ENCODE peak calls at places on chromosome 3, in six cellular contexts. One of them, this sample, is unnamed.

GRCh38 chr3:124558898-124559649 is 171.2 kb upstream of the UMPS start:
- DNase-seq in kidney: peak; percentile 95
- DNase-seq in mammary epithelial cell: peak; percentile 77
- DNase-seq in right lobe of liver: peak; percentile 58
- DNase-seq in AG04450: peak; percentile 86
- DNase-seq in WERI-Rb-1: peak; percentile 76
- DNase-seq in this sample: peak; percentile 95

GRCh38 chr3:39443530-39443929 is 23.9 kb upstream of the MOBP start:
- DNase-seq in AG04450: no peak
- DNase-seq in kidney: no peak
- DNase-seq in WERI-Rb-1: peak; percentile 40
- DNase-seq in mammary epithelial cell: no peak
- DNase-seq in right lobe of liver: no peak
- DNase-seq in this sample: no peak

GRCh38 chr3:11238880-11239279 is 33.3 kb upstream of the ATG7 start:
- DNase-seq in kidney: no peak
- DNase-seq in right lobe of liver: no peak
- DNase-seq in mammary epithelial cell: peak; percentile 93
- DNase-seq in WERI-Rb-1: no peak
- DNase-seq in AG04450: peak; percentile 69
- DNase-seq in this sample: no peak

GRCh38 chr3:85255954-85256353 is 297.2 kb downstream of the CADM2 start:
- DNase-seq in right lobe of liver: no peak
- DNase-seq in AG04450: no peak
- DNase-seq in WERI-Rb-1: no peak
- DNase-seq in mammary epithelial cell: no peak
- DNase-seq in kidney: no peak
- DNase-seq in this sample: no peak

GRCh38 chr3:55449527-55449926 is 37.6 kb downstream of the WNT5A start:
- DNase-seq in right lobe of liver: no peak
- DNase-seq in kidney: no peak
- DNase-seq in mammary epithelial cell: no peak
- DNase-seq in WERI-Rb-1: no peak
- DNase-seq in AG04450: no peak
- DNase-seq in this sample: no peak

GRCh38 chr3:107116251-107116650 is 261.0 kb upstream of the CCDC54 start:
- DNase-seq in kidney: no peak
- DNase-seq in WERI-Rb-1: no peak
- DNase-seq in AG04450: no peak
- DNase-seq in mammary epithelial cell: no peak
- DNase-seq in right lobe of liver: no peak
- DNase-seq in this sample: no peak

GRCh38 chr3:64289622-64290021 is 64.4 kb upstream of the PRICKLE2 start:
- DNase-seq in kidney: no peak
- DNase-seq in right lobe of liver: no peak
- DNase-seq in WERI-Rb-1: no peak
- DNase-seq in mammary epithelial cell: no peak
- DNase-seq in AG04450: no peak
- DNase-seq in this sample: no peak

GRCh38 chr3:114364806-114365205 is 71.0 kb downstream of the TIGIT start:
- DNase-seq in kidney: no peak
- DNase-seq in AG04450: no peak
- DNase-seq in WERI-Rb-1: no peak
- DNase-seq in right lobe of liver: no peak
- DNase-seq in mammary epithelial cell: no peak
- DNase-seq in this sample: no peak

GRCh38 chr3:71514621-71515020 is 68.9 kb downstream of the FOXP1 start:
- DNase-seq in WERI-Rb-1: no peak
- DNase-seq in right lobe of liver: no peak
- DNase-seq in AG04450: no peak
- DNase-seq in kidney: no peak
- DNase-seq in mammary epithelial cell: peak; percentile 66
- DNase-seq in this sample: no peak

GRCh38 chr3:26574766-26575165 is 47.8 kb upstream of the LRRC3B start:
- DNase-seq in mammary epithelial cell: no peak
- DNase-seq in right lobe of liver: no peak
- DNase-seq in WERI-Rb-1: no peak
- DNase-seq in kidney: no peak
- DNase-seq in AG04450: no peak
- DNase-seq in this sample: no peak

GRCh38 chr3:187753516-187753915 is 8.2 kb upstream of the BCL6 start:
- DNase-seq in right lobe of liver: no peak
- DNase-seq in kidney: no peak
- DNase-seq in AG04450: no peak
- DNase-seq in WERI-Rb-1: no peak
- DNase-seq in mammary epithelial cell: no peak
- DNase-seq in this sample: no peak

GRCh38 chr3:192655627-192656026 is 71.7 kb downstream of the FGF12 start:
- DNase-seq in right lobe of liver: no peak
- DNase-seq in AG04450: no peak
- DNase-seq in WERI-Rb-1: no peak
- DNase-seq in kidney: no peak
- DNase-seq in mammary epithelial cell: no peak
- DNase-seq in this sample: no peak

GRCh38 chr3:135012101-135012500 is 217.0 kb downstream of the EPHB1 start:
- DNase-seq in WERI-Rb-1: no peak
- DNase-seq in right lobe of liver: no peak
- DNase-seq in mammary epithelial cell: no peak
- DNase-seq in AG04450: no peak
- DNase-seq in kidney: no peak
- DNase-seq in this sample: peak; percentile 75

GRCh38 chr3:14415501-14415900 is 13.1 kb downstream of the SLC6A6 start:
- DNase-seq in right lobe of liver: no peak
- DNase-seq in WERI-Rb-1: no peak
- DNase-seq in mammary epithelial cell: peak; percentile 25
- DNase-seq in kidney: no peak
- DNase-seq in AG04450: no peak
- DNase-seq in this sample: no peak

GRCh38 chr3:86180696-86181095 is 810.3 kb downstream of the VGLL3 start:
- DNase-seq in AG04450: no peak
- DNase-seq in mammary epithelial cell: peak; percentile 1
- DNase-seq in WERI-Rb-1: peak; percentile 25
- DNase-seq in right lobe of liver: no peak
- DNase-seq in kidney: no peak
- DNase-seq in this sample: no peak

GRCh38 chr3:160027541-160028195 is 39.0 kb downstream of the IL12A start:
- DNase-seq in right lobe of liver: no peak
- DNase-seq in mammary epithelial cell: peak; percentile 75
- DNase-seq in WERI-Rb-1: no peak
- DNase-seq in kidney: no peak
- DNase-seq in AG04450: peak; percentile 62
- DNase-seq in this sample: no peak

GRCh38 chr3:48561045-48561736 is 2.4 kb downstream of the UCN2 start:
- DNase-seq in kidney: peak; percentile 90
- DNase-seq in mammary epithelial cell: no peak
- DNase-seq in AG04450: no peak
- DNase-seq in right lobe of liver: no peak
- DNase-seq in WERI-Rb-1: peak; percentile 96
- DNase-seq in this sample: peak; percentile 54

GRCh38 chr3:64187065-64187959 is 38.0 kb downstream of the PRICKLE2 start:
- DNase-seq in kidney: peak; percentile 84
- DNase-seq in AG04450: peak; percentile 95
- DNase-seq in WERI-Rb-1: peak; percentile 37
- DNase-seq in mammary epithelial cell: peak; percentile 92
- DNase-seq in right lobe of liver: peak; percentile 47
- DNase-seq in this sample: peak; percentile 72

GRCh38 chr3:126180477-126181397 is at the start of gene ALDH1L1:
- DNase-seq in mammary epithelial cell: peak; percentile 32
- DNase-seq in AG04450: no peak
- DNase-seq in kidney: peak; percentile 90
- DNase-seq in right lobe of liver: peak; percentile 97
- DNase-seq in WERI-Rb-1: peak; percentile 80
- DNase-seq in this sample: peak; percentile 86

GRCh38 chr3:123068227-123069020 is 1.6 kb downstream of the PDIA5 start:
- DNase-seq in right lobe of liver: peak; percentile 92
- DNase-seq in WERI-Rb-1: peak; percentile 69
- DNase-seq in mammary epithelial cell: no peak
- DNase-seq in kidney: no peak
- DNase-seq in AG04450: no peak
- DNase-seq in this sample: no peak

GRCh38 chr3:123582315-123582714 is 2.5 kb downstream of the HACD2 start:
- DNase-seq in AG04450: no peak
- DNase-seq in WERI-Rb-1: no peak
- DNase-seq in kidney: no peak
- DNase-seq in mammary epithelial cell: peak; percentile 76
- DNase-seq in right lobe of liver: peak; percentile 50
- DNase-seq in this sample: no peak

GRCh38 chr3:30518201-30518864 is 88.1 kb upstream of the TGFBR2 start:
- DNase-seq in kidney: no peak
- DNase-seq in right lobe of liver: peak; percentile 75
- DNase-seq in AG04450: no peak
- DNase-seq in mammary epithelial cell: no peak
- DNase-seq in WERI-Rb-1: no peak
- DNase-seq in this sample: peak; percentile 54

GRCh38 chr3:113271189-113271588 is 59.8 kb downstream of the BOC start:
- DNase-seq in AG04450: no peak
- DNase-seq in right lobe of liver: no peak
- DNase-seq in WERI-Rb-1: no peak
- DNase-seq in kidney: peak; percentile 41
- DNase-seq in mammary epithelial cell: no peak
- DNase-seq in this sample: no peak

GRCh38 chr3:13575459-13576061 is 26.6 kb downstream of the FBLN2 start:
- DNase-seq in kidney: no peak
- DNase-seq in mammary epithelial cell: no peak
- DNase-seq in WERI-Rb-1: no peak
- DNase-seq in right lobe of liver: no peak
- DNase-seq in AG04450: no peak
- DNase-seq in this sample: no peak

GRCh38 chr3:57046120-57046519 is 14.3 kb upstream of the SPATA12 start:
- DNase-seq in AG04450: no peak
- DNase-seq in WERI-Rb-1: no peak
- DNase-seq in right lobe of liver: no peak
- DNase-seq in kidney: no peak
- DNase-seq in mammary epithelial cell: no peak
- DNase-seq in this sample: no peak

GRCh38 chr3:127105587-127105986 is 87.3 kb upstream of the PRR23E start:
- DNase-seq in AG04450: no peak
- DNase-seq in kidney: no peak
- DNase-seq in mammary epithelial cell: no peak
- DNase-seq in right lobe of liver: peak; percentile 18
- DNase-seq in WERI-Rb-1: no peak
- DNase-seq in this sample: no peak

GRCh38 chr3:170368921-170369320 is 11.4 kb downstream of the SKIL start:
- DNase-seq in right lobe of liver: no peak
- DNase-seq in kidney: no peak
- DNase-seq in AG04450: no peak
- DNase-seq in WERI-Rb-1: no peak
- DNase-seq in mammary epithelial cell: no peak
- DNase-seq in this sample: no peak

GRCh38 chr3:196537319-196537984 is 22.3 kb upstream of the SMCO1 start:
- DNase-seq in WERI-Rb-1: peak; percentile 9
- DNase-seq in kidney: no peak
- DNase-seq in mammary epithelial cell: peak; percentile 37
- DNase-seq in AG04450: no peak
- DNase-seq in right lobe of liver: no peak
- DNase-seq in this sample: peak; percentile 5

GRCh38 chr3:83649692-83650091 is 1309.1 kb upstream of the CADM2 start:
- DNase-seq in AG04450: no peak
- DNase-seq in mammary epithelial cell: no peak
- DNase-seq in right lobe of liver: no peak
- DNase-seq in kidney: peak; percentile 56
- DNase-seq in WERI-Rb-1: no peak
- DNase-seq in this sample: no peak

DNA sequence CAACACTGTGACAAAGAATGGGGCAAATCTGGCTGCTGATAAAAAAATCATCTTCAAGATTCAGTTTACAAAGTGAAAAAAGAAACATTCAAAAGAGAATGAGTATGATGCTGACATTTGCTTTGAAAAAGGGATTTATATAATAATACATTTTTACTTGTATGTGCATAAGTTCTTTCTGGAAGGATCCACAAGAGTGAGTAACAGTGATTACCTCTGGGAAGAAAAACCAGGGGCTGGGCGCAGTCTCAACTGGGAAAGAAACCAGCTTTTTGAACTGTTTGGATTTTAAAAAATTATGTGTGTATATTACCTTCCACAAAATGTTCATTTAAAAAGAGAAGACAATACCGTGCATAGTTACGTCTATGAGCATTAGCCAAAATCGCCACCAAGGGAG is 1.3 kb downstream of the CLEC3B start:
- DNase-seq in AG04450: no peak
- DNase-seq in right lobe of liver: no peak
- DNase-seq in WERI-Rb-1: no peak
- DNase-seq in kidney: no peak
- DNase-seq in mammary epithelial cell: no peak
- DNase-seq in this sample: no peak
- H3K4me3 ChIP-seq in AG04450: no peak overlapping the region
- H3K4me3 ChIP-seq in right lobe of liver: no peak overlapping the region
- H3K4me3 ChIP-seq in WERI-Rb-1: no peak overlapping the region
- H3K4me3 ChIP-seq in kidney: peak overlapping the region; percentile 47
- H3K4me3 ChIP-seq in mammary epithelial cell: no peak overlapping the region
- H3K4me3 ChIP-seq in this sample: no peak overlapping the region

GRCh38 chr3:194321666-194322640 is 29.2 kb downstream of the CPN2 start:
- DNase-seq in mammary epithelial cell: no peak
- DNase-seq in WERI-Rb-1: no peak
- DNase-seq in AG04450: no peak
- DNase-seq in kidney: no peak
- DNase-seq in right lobe of liver: no peak
- DNase-seq in this sample: peak; percentile 70
- H3K4me3 ChIP-seq in mammary epithelial cell: peak overlapping the region; percentile 45
- H3K4me3 ChIP-seq in WERI-Rb-1: no peak overlapping the region
- H3K4me3 ChIP-seq in AG04450: no peak overlapping the region
- H3K4me3 ChIP-seq in kidney: no peak overlapping the region
- H3K4me3 ChIP-seq in right lobe of liver: no peak overlapping the region
- H3K4me3 ChIP-seq in this sample: no peak overlapping the region

GRCh38 chr3:108546249-108546648 is 35.9 kb upstream of the MYH15 start:
- DNase-seq in mammary epithelial cell: no peak
- DNase-seq in kidney: no peak
- DNase-seq in right lobe of liver: no peak
- DNase-seq in AG04450: no peak
- DNase-seq in WERI-Rb-1: no peak
- DNase-seq in this sample: no peak
- H3K4me3 ChIP-seq in mammary epithelial cell: no peak overlapping the region
- H3K4me3 ChIP-seq in kidney: peak overlapping the region; percentile 22
- H3K4me3 ChIP-seq in right lobe of liver: no peak overlapping the region
- H3K4me3 ChIP-seq in AG04450: no peak overlapping the region
- H3K4me3 ChIP-seq in WERI-Rb-1: no peak overlapping the region
- H3K4me3 ChIP-seq in this sample: no peak overlapping the region

GRCh38 chr3:152209776-152210175 is 59.0 kb upstream of the MBNL1 start:
- DNase-seq in right lobe of liver: no peak
- DNase-seq in WERI-Rb-1: no peak
- DNase-seq in kidney: no peak
- DNase-seq in mammary epithelial cell: no peak
- DNase-seq in AG04450: no peak
- DNase-seq in this sample: no peak

GRCh38 chr3:152210697-152211096 is 58.0 kb upstream of the MBNL1 start:
- DNase-seq in right lobe of liver: no peak
- DNase-seq in WERI-Rb-1: no peak
- DNase-seq in mammary epithelial cell: no peak
- DNase-seq in AG04450: no peak
- DNase-seq in kidney: no peak
- DNase-seq in this sample: no peak

GRCh38 chr3:152213086-152213674 is 55.5 kb upstream of the MBNL1 start:
- DNase-seq in right lobe of liver: no peak
- DNase-seq in WERI-Rb-1: no peak
- DNase-seq in kidney: no peak
- DNase-seq in AG04450: no peak
- DNase-seq in mammary epithelial cell: no peak
- DNase-seq in this sample: no peak

GRCh38 chr3:152211655-152212054 is 57.1 kb upstream of the MBNL1 start:
- DNase-seq in AG04450: no peak
- DNase-seq in right lobe of liver: no peak
- DNase-seq in WERI-Rb-1: no peak
- DNase-seq in kidney: no peak
- DNase-seq in mammary epithelial cell: no peak
- DNase-seq in this sample: no peak

GRCh38 chr3:152213938-152214337 is 54.8 kb upstream of the MBNL1 start:
- DNase-seq in right lobe of liver: no peak
- DNase-seq in WERI-Rb-1: no peak
- DNase-seq in AG04450: no peak
- DNase-seq in kidney: no peak
- DNase-seq in mammary epithelial cell: no peak
- DNase-seq in this sample: no peak
- H3K4me3 ChIP-seq in right lobe of liver: no peak overlapping the region
- H3K4me3 ChIP-seq in WERI-Rb-1: no peak overlapping the region
- H3K4me3 ChIP-seq in AG04450: no peak overlapping the region
- H3K4me3 ChIP-seq in kidney: no peak overlapping the region
- H3K4me3 ChIP-seq in mammary epithelial cell: no peak overlapping the region
- H3K4me3 ChIP-seq in this sample: no peak overlapping the region

This sample was measured in thyroid gland.